ENCODE peak calls at places on chromosomes 7 and 10, in nine cellular contexts. Q is mesendoderm, T is RCC 7860, O is transverse colon, M is dorsolateral prefrontal cortex, S is heart left ventricle, Z is T-helper 9 cell, R is kidney tubule cell, G is HT1080. N is an unnamed sample.

GRCh38 chr10:46094931-46095755 is 49.1 kb upstream of the MSMB start:
- DNase-seq in Z (no peak), T (no peak), S (no peak), O (no peak), G (no peak), M (no peak), Q (peak; percentile 73), R (no peak), N (no peak)

GRCh38 chr10:129766611-129767550 is 197.2 kb downstream of the EBF3 start:
- DNase-seq in O (peak; percentile 3), G (no peak), R (no peak), S (peak; percentile 15), T (no peak), M (no peak), Q (no peak), Z (no peak), N (no peak)

GRCh38 chr7:140127360-140128127 is 49.2 kb downstream of the KDM7A start:
- DNase-seq in M (no peak), Q (no peak), R (no peak), T (no peak), O (no peak), S (no peak), Z (no peak), G (no peak), N (no peak)

GRCh38 chr10:69696073-69696731 is 66.2 kb downstream of the FAM241B start:
- DNase-seq in O (no peak), Q (peak; percentile 93), M (no peak), S (no peak), Z (no peak), R (peak; percentile 92), T (peak; percentile 90), G (peak; percentile 93), N (no peak)

GRCh38 chr7:2321020-2321419 is 6.8 kb upstream of the SNX8 start:
- DNase-seq in M (no peak), Z (no peak), Q (peak; percentile 63), O (no peak), T (no peak), S (no peak), R (peak; percentile 24), G (no peak), N (no peak)

GRCh38 chr10:47453435-47454293 is 30.3 kb downstream of the ANXA8 start:
- DNase-seq in M (no peak), R (no peak), Q (no peak), G (no peak), T (no peak), S (no peak), Z (no peak), O (no peak), N (no peak)

GRCh38 chr10:87622290-87623004 is 37.2 kb upstream of the PAPSS2 start:
- DNase-seq in O (no peak), R (peak; percentile 63), G (no peak), T (no peak), Z (no peak), Q (peak; percentile 49), S (no peak), M (no peak), N (no peak)

GRCh38 chr10:7819126-7819470 is 793 bp downstream of the TAF3 start:
- DNase-seq in M (peak; percentile 61), R (peak; percentile 53), G (peak; percentile 42), T (peak; percentile 40), Q (peak; percentile 73), S (peak; percentile 32), O (peak; percentile 44), Z (no peak), N (no peak)

GRCh38 chr7:85001493-85002345 is 185.1 kb downstream of the SEMA3D start:
- DNase-seq in Z (no peak), G (no peak), S (no peak), M (no peak), T (no peak), Q (no peak), R (no peak), O (no peak), N (no peak)

GRCh38 chr10:13349776-13350274 is 1.7 kb upstream of the SEPHS1 start:
- DNase-seq in M (peak; percentile 9), Z (no peak), G (peak; percentile 51), O (peak; percentile 76), T (peak; percentile 52), S (peak; percentile 50), Q (peak; percentile 94), R (peak; percentile 71), N (peak; percentile 34)

GRCh38 chr7:5488286-5488878 is 64.7 kb upstream of the TNRC18 start:
- DNase-seq in O (no peak), M (no peak), Z (no peak), G (no peak), R (no peak), Q (no peak), S (no peak), T (no peak), N (no peak)

GRCh38 chr7:8260871-8261707 is 878 bp downstream of the ICA1 start:
- DNase-seq in G (no peak), Q (peak; percentile 25), Z (no peak), O (peak; percentile 61), T (no peak), S (peak; percentile 79), R (peak; percentile 66), M (peak; percentile 32), N (no peak)

GRCh38 chr10:91198781-91199180 is 21.7 kb upstream of the PCGF5 start:
- DNase-seq in R (peak; percentile 36), T (no peak), G (no peak), Q (no peak), S (no peak), O (no peak), M (no peak), Z (no peak), N (no peak)

GRCh38 chr7:83355143-83355542 is 192.5 kb upstream of the PCLO start:
- DNase-seq in Z (no peak), Q (no peak), O (no peak), M (no peak), R (no peak), T (no peak), G (peak; percentile 20), S (no peak), N (no peak)

GRCh38 chr7:5350174-5350463 is 67.4 kb downstream of the SLC29A4 start:
- DNase-seq in M (no peak), R (no peak), S (no peak), G (no peak), Q (no peak), T (no peak), O (no peak), Z (no peak), N (no peak)

GRCh38 chr10:13707156-13707881 is 120.6 kb downstream of the PRPF18 start:
- DNase-seq in T (no peak), R (peak; percentile 86), Z (no peak), S (peak; percentile 93), G (peak; percentile 81), M (peak; percentile 62), O (peak; percentile 75), Q (peak; percentile 95), N (no peak)

GRCh38 chr7:149218469-149219420 is 20.7 kb upstream of the ZNF212 start:
- DNase-seq in R (no peak), O (no peak), S (no peak), G (no peak), T (no peak), M (no peak), Q (peak; percentile 67), Z (no peak), N (no peak)

GRCh38 chr7:66591801-66592596 is 36.7 kb upstream of the KCTD7 start:
- DNase-seq in O (peak; percentile 95), Z (peak; percentile 78), T (peak; percentile 76), Q (peak; percentile 98), G (peak; percentile 80), M (peak; percentile 93), R (peak; percentile 93), S (peak; percentile 94), N (peak; percentile 87)

GRCh38 chr10:101778781-101779543 is 3.0 kb upstream of the FGF8 start:
- DNase-seq in M (no peak), O (peak; percentile 70), T (no peak), R (no peak), S (no peak), Q (peak; percentile 91), G (no peak), Z (no peak), N (no peak)

GRCh38 chr7:45211958-45212357 is 54.4 kb downstream of the RAMP3 start:
- DNase-seq in Q (no peak), S (no peak), T (no peak), R (no peak), O (no peak), Z (no peak), M (no peak), G (no peak), N (no peak)

GRCh38 chr10:87734987-87735827 is 75.5 kb downstream of the PAPSS2 start:
- DNase-seq in T (peak; percentile 34), R (peak; percentile 48), M (no peak), Z (no peak), Q (peak; percentile 94), O (no peak), S (no peak), G (peak; percentile 54), N (no peak)

GRCh38 chr7:82163586-82163985 is 280.0 kb downstream of the CACNA2D1 start:
- DNase-seq in O (no peak), Z (no peak), R (no peak), Q (no peak), S (no peak), T (no peak), M (no peak), G (no peak), N (no peak)

GRCh38 chr7:44097064-44097932 is 6.8 kb upstream of the AEBP1 start:
- DNase-seq in T (no peak), R (no peak), S (no peak), Q (no peak), Z (no peak), G (no peak), O (peak; percentile 26), M (no peak), N (no peak)

GRCh38 chr7:105354383-105354782 is 34.3 kb downstream of the SRPK2 start:
- DNase-seq in T (peak; percentile 59), O (no peak), Q (no peak), S (no peak), M (no peak), Z (no peak), G (no peak), R (peak; percentile 54), N (no peak)

GRCh38 chr7:69757528-69757927 is 159.3 kb downstream of the AUTS2 start:
- DNase-seq in Q (no peak), G (no peak), M (no peak), S (no peak), Z (no peak), O (no peak), T (no peak), R (no peak), N (no peak)

GRCh38 chr10:26780793-26781601 is 79.8 kb downstream of the ABI1 start:
- DNase-seq in G (peak; percentile 90), S (no peak), O (no peak), M (no peak), Q (peak; percentile 93), T (peak; percentile 85), R (peak; percentile 98), Z (no peak), N (no peak)

GRCh38 chr10:101830322-101831168 is 12.3 kb upstream of the OGA start:
- DNase-seq in Z (peak; percentile 95), Q (peak; percentile 90), G (peak; percentile 46), O (peak; percentile 93), M (peak; percentile 80), S (peak; percentile 89), R (peak; percentile 85), T (peak; percentile 50), N (peak; percentile 92)

GRCh38 chr7:6419310-6419773 is 28.4 kb downstream of the DAGLB start:
- DNase-seq in Z (no peak), O (no peak), M (no peak), R (no peak), S (peak; percentile 70), G (no peak), Q (no peak), T (no peak), N (no peak)

GRCh38 chr10:1050555-1050954 is 1.6 kb upstream of the IDI1 start:
- DNase-seq in Q (peak; percentile 73), M (no peak), G (peak; percentile 13), T (no peak), Z (peak; percentile 35), S (no peak), O (peak; percentile 57), R (peak; percentile 35), N (peak; percentile 37)

GRCh38 chr7:95605275-95605674 is 9.0 kb upstream of the PDK4 start:
- DNase-seq in M (no peak), T (no peak), O (no peak), S (no peak), R (no peak), Q (no peak), Z (no peak), G (no peak), N (no peak)

GRCh38 chr7:84025332-84025927 is 169.2 kb downstream of the SEMA3A start:
- DNase-seq in M (no peak), G (peak; percentile 87), S (no peak), O (no peak), Q (peak; percentile 86), T (peak; percentile 99), Z (no peak), R (peak; percentile 98), N (no peak)